ENCODE peak calls at places on chromosomes 5 and 9, in ten cellular contexts. S, R, F, H, C, V, Q, X, D and O are unnamed samples.

GRCh38 chr5:171226864-171227263 is 82.2 kb upstream of the TLX3 start:
- DNase-seq in C (no peak), Q (no peak), F (no peak), H (no peak), V (no peak), X (no peak), D (no peak), S (no peak), R (no peak), O (no peak)

GRCh38 chr9:135341612-135342169 is 137.9 kb upstream of the PPP1R26 start:
- DNase-seq in R (no peak), D (no peak), S (no peak), F (no peak), Q (no peak), V (no peak), H (no peak), X (no peak), C (no peak), O (peak)

GRCh38 chr9:77977210-77977611 is 54.4 kb downstream of the GNAQ start:
- DNase-seq in H (no peak), C (no peak), S (peak), R (no peak), F (peak), Q (peak), D (peak), V (peak), X (no peak), O (no peak)

GRCh38 chr5:56951131-56951945 is 585 bp downstream of the MIER3 start:
- DNase-seq in C (no peak), H (no peak), X (no peak), D (peak), R (peak), F (peak), S (peak), Q (peak), V (no peak), O (peak)

GRCh38 chr5:102625446-102625845 is 126.6 kb upstream of the SLCO6A1 start:
- DNase-seq in S (no peak), H (no peak), V (no peak), Q (no peak), C (no peak), X (no peak), F (no peak), D (no peak), R (no peak), O (no peak)

GRCh38 chr9:130058887-130059286 is 5.2 kb downstream of the GPR107 start:
- DNase-seq in V (no peak), S (peak), D (no peak), C (no peak), H (no peak), R (no peak), F (no peak), X (no peak), Q (no peak), O (no peak)

GRCh38 chr9:4826417-4827166 is 33.8 kb downstream of the RCL1 start:
- DNase-seq in S (no peak), X (no peak), F (no peak), D (no peak), R (no peak), V (no peak), C (no peak), H (no peak), Q (no peak), O (no peak)

GRCh38 chr9:135448570-135449180 is 30.9 kb upstream of the PPP1R26 start:
- DNase-seq in C (no peak), Q (no peak), D (no peak), V (no peak), F (no peak), R (no peak), S (no peak), X (no peak), H (no peak), O (no peak)

GRCh38 chr9:130029591-130029990 is 13.4 kb downstream of the FNBP1 start:
- DNase-seq in C (no peak), Q (no peak), R (no peak), F (no peak), D (no peak), X (no peak), V (no peak), H (no peak), S (no peak), O (no peak)

GRCh38 chr9:20462410-20462809 is 159.9 kb downstream of the MLLT3 start:
- DNase-seq in V (no peak), H (no peak), X (no peak), S (no peak), F (no peak), D (no peak), C (no peak), Q (no peak), R (no peak), O (no peak)

GRCh38 chr5:132207783-132208182 is 19.9 kb downstream of the P4HA2 start:
- DNase-seq in C (no peak), D (no peak), Q (no peak), X (no peak), F (no peak), R (no peak), S (peak), H (no peak), V (no peak), O (no peak)

GRCh38 chr5:159773062-159773924 is 143.0 kb upstream of the ADRA1B start:
- DNase-seq in X (peak), H (peak), D (peak), V (peak), F (peak), Q (peak), R (no peak), S (peak), C (peak), O (peak)